ENCODE peak calls at places on chromosomes 3 and 15, in five cellular contexts. One of them, this sample, is unnamed.

GRCh38 chr15:88701561-88702095 is 62.8 kb downstream of the ISG20 start:
- DNase-seq in stimulated activated CD8-positive, alpha-beta memory T cell treated with anti-CD3 and anti-CD28 coated beads, Interleukin-7, amount 100 ng/mL, for 1 hour: no peak
- DNase-seq in fibroblast of mammary gland: no peak
- DNase-seq in body of pancreas: no peak
- DNase-seq in anterior cingulate cortex: no peak
- DNase-seq in this sample: no peak

GRCh38 chr15:60374628-60375081 is 23.1 kb downstream of the ANXA2 start:
- DNase-seq in fibroblast of mammary gland: peak; percentile 98
- DNase-seq in stimulated activated CD8-positive, alpha-beta memory T cell treated with anti-CD3 and anti-CD28 coated beads, Interleukin-7, amount 100 ng/mL, for 1 hour: no peak
- DNase-seq in body of pancreas: peak; percentile 53
- DNase-seq in anterior cingulate cortex: no peak
- DNase-seq in this sample: no peak

GRCh38 chr15:68364660-68365035 is 67.3 kb downstream of the ITGA11 start:
- DNase-seq in stimulated activated CD8-positive, alpha-beta memory T cell treated with anti-CD3 and anti-CD28 coated beads, Interleukin-7, amount 100 ng/mL, for 1 hour: no peak
- DNase-seq in fibroblast of mammary gland: no peak
- DNase-seq in body of pancreas: no peak
- DNase-seq in anterior cingulate cortex: no peak
- DNase-seq in this sample: no peak

GRCh38 chr3:127168271-127168670 is 24.7 kb upstream of the PRR23E start:
- DNase-seq in body of pancreas: no peak
- DNase-seq in anterior cingulate cortex: no peak
- DNase-seq in stimulated activated CD8-positive, alpha-beta memory T cell treated with anti-CD3 and anti-CD28 coated beads, Interleukin-7, amount 100 ng/mL, for 1 hour: no peak
- DNase-seq in fibroblast of mammary gland: no peak
- DNase-seq in this sample: peak; percentile 94

GRCh38 chr3:44596631-44597030 is 11.9 kb downstream of the ZNF660 start:
- DNase-seq in stimulated activated CD8-positive, alpha-beta memory T cell treated with anti-CD3 and anti-CD28 coated beads, Interleukin-7, amount 100 ng/mL, for 1 hour: no peak
- DNase-seq in body of pancreas: no peak
- DNase-seq in anterior cingulate cortex: no peak
- DNase-seq in fibroblast of mammary gland: peak; percentile 17
- DNase-seq in this sample: no peak

GRCh38 chr15:50330921-50331320 is 24.1 kb downstream of the GABPB1 start:
- DNase-seq in anterior cingulate cortex: no peak
- DNase-seq in stimulated activated CD8-positive, alpha-beta memory T cell treated with anti-CD3 and anti-CD28 coated beads, Interleukin-7, amount 100 ng/mL, for 1 hour: no peak
- DNase-seq in body of pancreas: no peak
- DNase-seq in fibroblast of mammary gland: peak; percentile 50
- DNase-seq in this sample: no peak

GRCh38 chr15:98943609-98944111 is 63.9 kb downstream of the PGPEP1L start:
- DNase-seq in fibroblast of mammary gland: peak; percentile 28
- DNase-seq in body of pancreas: no peak
- DNase-seq in stimulated activated CD8-positive, alpha-beta memory T cell treated with anti-CD3 and anti-CD28 coated beads, Interleukin-7, amount 100 ng/mL, for 1 hour: no peak
- DNase-seq in anterior cingulate cortex: peak; percentile 13
- DNase-seq in this sample: no peak

GRCh38 chr15:88060383-88060782 is 196.2 kb downstream of the NTRK3 start:
- DNase-seq in stimulated activated CD8-positive, alpha-beta memory T cell treated with anti-CD3 and anti-CD28 coated beads, Interleukin-7, amount 100 ng/mL, for 1 hour: no peak
- DNase-seq in body of pancreas: no peak
- DNase-seq in anterior cingulate cortex: no peak
- DNase-seq in fibroblast of mammary gland: no peak
- DNase-seq in this sample: no peak

GRCh38 chr3:14480207-14481017 is 59.7 kb downstream of the GRIP2 start:
- DNase-seq in body of pancreas: no peak
- DNase-seq in stimulated activated CD8-positive, alpha-beta memory T cell treated with anti-CD3 and anti-CD28 coated beads, Interleukin-7, amount 100 ng/mL, for 1 hour: no peak
- DNase-seq in anterior cingulate cortex: no peak
- DNase-seq in fibroblast of mammary gland: peak; percentile 51
- DNase-seq in this sample: no peak

GRCh38 chr3:185711255-185711870 is 113.5 kb downstream of the IGF2BP2 start:
- DNase-seq in anterior cingulate cortex: no peak
- DNase-seq in body of pancreas: no peak
- DNase-seq in fibroblast of mammary gland: peak; percentile 70
- DNase-seq in stimulated activated CD8-positive, alpha-beta memory T cell treated with anti-CD3 and anti-CD28 coated beads, Interleukin-7, amount 100 ng/mL, for 1 hour: no peak
- DNase-seq in this sample: no peak

GRCh38 chr3:16484216-16484615 is 29.3 kb downstream of the RFTN1 start:
- DNase-seq in fibroblast of mammary gland: peak; percentile 96
- DNase-seq in anterior cingulate cortex: no peak
- DNase-seq in stimulated activated CD8-positive, alpha-beta memory T cell treated with anti-CD3 and anti-CD28 coated beads, Interleukin-7, amount 100 ng/mL, for 1 hour: no peak
- DNase-seq in body of pancreas: peak; percentile 47
- DNase-seq in this sample: no peak

GRCh38 chr3:99678926-99679325 is 40.5 kb downstream of the COL8A1 start:
- DNase-seq in anterior cingulate cortex: no peak
- DNase-seq in stimulated activated CD8-positive, alpha-beta memory T cell treated with anti-CD3 and anti-CD28 coated beads, Interleukin-7, amount 100 ng/mL, for 1 hour: no peak
- DNase-seq in fibroblast of mammary gland: no peak
- DNase-seq in body of pancreas: no peak
- DNase-seq in this sample: no peak

GRCh38 chr3:9770276-9770812 is 597 bp upstream of the CAMK1 start:
- DNase-seq in fibroblast of mammary gland: peak; percentile 60
- DNase-seq in body of pancreas: peak; percentile 95
- DNase-seq in stimulated activated CD8-positive, alpha-beta memory T cell treated with anti-CD3 and anti-CD28 coated beads, Interleukin-7, amount 100 ng/mL, for 1 hour: no peak
- DNase-seq in anterior cingulate cortex: peak; percentile 69
- DNase-seq in this sample: peak; percentile 59

GRCh38 chr3:146537603-146538002 is 6.8 kb downstream of the PLSCR1 start:
- DNase-seq in anterior cingulate cortex: no peak
- DNase-seq in stimulated activated CD8-positive, alpha-beta memory T cell treated with anti-CD3 and anti-CD28 coated beads, Interleukin-7, amount 100 ng/mL, for 1 hour: no peak
- DNase-seq in fibroblast of mammary gland: peak; percentile 26
- DNase-seq in body of pancreas: no peak
- DNase-seq in this sample: no peak

GRCh38 chr3:130748981-130749380 is 2.4 kb upstream of the PIK3R4 start:
- DNase-seq in body of pancreas: no peak
- DNase-seq in stimulated activated CD8-positive, alpha-beta memory T cell treated with anti-CD3 and anti-CD28 coated beads, Interleukin-7, amount 100 ng/mL, for 1 hour: no peak
- DNase-seq in fibroblast of mammary gland: peak; percentile 41
- DNase-seq in anterior cingulate cortex: no peak
- DNase-seq in this sample: no peak

GRCh38 chr3:95341314-95341713 is 1278.5 kb downstream of the NSUN3 start:
- DNase-seq in body of pancreas: peak; percentile 9
- DNase-seq in fibroblast of mammary gland: no peak
- DNase-seq in anterior cingulate cortex: no peak
- DNase-seq in stimulated activated CD8-positive, alpha-beta memory T cell treated with anti-CD3 and anti-CD28 coated beads, Interleukin-7, amount 100 ng/mL, for 1 hour: no peak
- DNase-seq in this sample: no peak

GRCh38 chr15:31024979-31025378 is 33.6 kb upstream of the MTMR10 start:
- DNase-seq in fibroblast of mammary gland: peak; percentile 13
- DNase-seq in anterior cingulate cortex: no peak
- DNase-seq in stimulated activated CD8-positive, alpha-beta memory T cell treated with anti-CD3 and anti-CD28 coated beads, Interleukin-7, amount 100 ng/mL, for 1 hour: no peak
- DNase-seq in body of pancreas: no peak
- DNase-seq in this sample: no peak

GRCh38 chr3:185718736-185719456 is 105.9 kb downstream of the IGF2BP2 start:
- DNase-seq in stimulated activated CD8-positive, alpha-beta memory T cell treated with anti-CD3 and anti-CD28 coated beads, Interleukin-7, amount 100 ng/mL, for 1 hour: no peak
- DNase-seq in fibroblast of mammary gland: no peak
- DNase-seq in body of pancreas: no peak
- DNase-seq in anterior cingulate cortex: no peak
- DNase-seq in this sample: no peak

GRCh38 chr3:129182390-129183180 is 1.1 kb downstream of the CNBP start:
- DNase-seq in anterior cingulate cortex: no peak
- DNase-seq in fibroblast of mammary gland: peak; percentile 70
- DNase-seq in body of pancreas: no peak
- DNase-seq in stimulated activated CD8-positive, alpha-beta memory T cell treated with anti-CD3 and anti-CD28 coated beads, Interleukin-7, amount 100 ng/mL, for 1 hour: no peak
- DNase-seq in this sample: no peak

GRCh38 chr15:57591237-57591821 is 375 bp upstream of the MYZAP start:
- DNase-seq in anterior cingulate cortex: no peak
- DNase-seq in body of pancreas: peak; percentile 25
- DNase-seq in stimulated activated CD8-positive, alpha-beta memory T cell treated with anti-CD3 and anti-CD28 coated beads, Interleukin-7, amount 100 ng/mL, for 1 hour: no peak
- DNase-seq in fibroblast of mammary gland: no peak
- DNase-seq in this sample: no peak

GRCh38 chr15:35838422-35839150 is 292.6 kb upstream of the DPH6 start:
- DNase-seq in anterior cingulate cortex: no peak
- DNase-seq in stimulated activated CD8-positive, alpha-beta memory T cell treated with anti-CD3 and anti-CD28 coated beads, Interleukin-7, amount 100 ng/mL, for 1 hour: no peak
- DNase-seq in body of pancreas: no peak
- DNase-seq in fibroblast of mammary gland: no peak
- DNase-seq in this sample: no peak

GRCh38 chr15:69032006-69032405 is 17.5 kb downstream of the NOX5 start:
- DNase-seq in anterior cingulate cortex: no peak
- DNase-seq in stimulated activated CD8-positive, alpha-beta memory T cell treated with anti-CD3 and anti-CD28 coated beads, Interleukin-7, amount 100 ng/mL, for 1 hour: no peak
- DNase-seq in body of pancreas: no peak
- DNase-seq in fibroblast of mammary gland: no peak
- DNase-seq in this sample: no peak

GRCh38 chr3:112814256-112814655 is 32.4 kb downstream of the CD200R1L start:
- DNase-seq in stimulated activated CD8-positive, alpha-beta memory T cell treated with anti-CD3 and anti-CD28 coated beads, Interleukin-7, amount 100 ng/mL, for 1 hour: no peak
- DNase-seq in anterior cingulate cortex: no peak
- DNase-seq in fibroblast of mammary gland: peak; percentile 84
- DNase-seq in body of pancreas: no peak
- DNase-seq in this sample: no peak

GRCh38 chr3:62433396-62433795 is 60.0 kb upstream of the FEZF2 start:
- DNase-seq in fibroblast of mammary gland: no peak
- DNase-seq in body of pancreas: no peak
- DNase-seq in anterior cingulate cortex: no peak
- DNase-seq in stimulated activated CD8-positive, alpha-beta memory T cell treated with anti-CD3 and anti-CD28 coated beads, Interleukin-7, amount 100 ng/mL, for 1 hour: no peak
- DNase-seq in this sample: no peak